ENCODE peak calls at places on chromosomes 5 and 9, in seven cellular contexts. One of them, this sample, is unnamed.

GRCh38 chr5:21931076-21931475 is 922.1 kb downstream of the CDH12 start:
- DNase-seq in esophagus squamous epithelium: no peak
- DNase-seq in A549: no peak
- DNase-seq in stomach: no peak
- DNase-seq in IMR-90: no peak
- DNase-seq in ovary: no peak
- DNase-seq in body of pancreas: no peak
- DNase-seq in this sample: no peak

GRCh38 chr5:123474238-123474637 is 37.7 kb upstream of the CSNK1G3 start:
- DNase-seq in ovary: no peak
- DNase-seq in A549: no peak
- DNase-seq in esophagus squamous epithelium: no peak
- DNase-seq in body of pancreas: no peak
- DNase-seq in IMR-90: no peak
- DNase-seq in stomach: no peak
- DNase-seq in this sample: no peak

GRCh38 chr5:136619556-136619955 is 254.2 kb upstream of the TRPC7 start:
- DNase-seq in stomach: no peak
- DNase-seq in esophagus squamous epithelium: no peak
- DNase-seq in body of pancreas: no peak
- DNase-seq in A549: no peak
- DNase-seq in ovary: no peak
- DNase-seq in IMR-90: no peak
- DNase-seq in this sample: no peak

GRCh38 chr5:124478139-124478737 is 268.2 kb downstream of the ZNF608 start:
- DNase-seq in ovary: no peak
- DNase-seq in A549: no peak
- DNase-seq in body of pancreas: no peak
- DNase-seq in stomach: no peak
- DNase-seq in esophagus squamous epithelium: no peak
- DNase-seq in IMR-90: no peak
- DNase-seq in this sample: no peak

GRCh38 chr9:125049212-125049611 is 94.1 kb downstream of the SCAI start:
- DNase-seq in stomach: no peak
- DNase-seq in esophagus squamous epithelium: no peak
- DNase-seq in ovary: no peak
- DNase-seq in A549: no peak
- DNase-seq in body of pancreas: no peak
- DNase-seq in IMR-90: peak
- DNase-seq in this sample: no peak

GRCh38 chr9:81661339-81661738 is 28.0 kb downstream of the TLE1 start:
- DNase-seq in ovary: no peak
- DNase-seq in body of pancreas: no peak
- DNase-seq in IMR-90: no peak
- DNase-seq in esophagus squamous epithelium: no peak
- DNase-seq in stomach: no peak
- DNase-seq in A549: no peak
- DNase-seq in this sample: no peak

GRCh38 chr9:73146113-73146815 is 5.4 kb upstream of the ANXA1 start:
- DNase-seq in esophagus squamous epithelium: no peak
- DNase-seq in stomach: no peak
- DNase-seq in ovary: no peak
- DNase-seq in IMR-90: no peak
- DNase-seq in A549: no peak
- DNase-seq in body of pancreas: no peak
- DNase-seq in this sample: no peak

GRCh38 chr5:14595189-14595588 is 13.6 kb downstream of the OTULINL start:
- DNase-seq in esophagus squamous epithelium: no peak
- DNase-seq in stomach: no peak
- DNase-seq in ovary: no peak
- DNase-seq in A549: no peak
- DNase-seq in body of pancreas: no peak
- DNase-seq in IMR-90: no peak
- DNase-seq in this sample: no peak

GRCh38 chr5:164597293-164597900 is 1092.0 kb downstream of the MAT2B start:
- DNase-seq in esophagus squamous epithelium: no peak
- DNase-seq in A549: no peak
- DNase-seq in ovary: no peak
- DNase-seq in IMR-90: no peak
- DNase-seq in stomach: no peak
- DNase-seq in body of pancreas: no peak
- DNase-seq in this sample: no peak

GRCh38 chr5:32283539-32284377 is 29.0 kb downstream of the MTMR12 start:
- DNase-seq in ovary: no peak
- DNase-seq in IMR-90: peak
- DNase-seq in A549: no peak
- DNase-seq in body of pancreas: no peak
- DNase-seq in stomach: no peak
- DNase-seq in esophagus squamous epithelium: no peak
- DNase-seq in this sample: no peak

GRCh38 chr9:116149844-116150243 is 3.7 kb upstream of the PAPPA start:
- DNase-seq in esophagus squamous epithelium: no peak
- DNase-seq in A549: no peak
- DNase-seq in ovary: peak
- DNase-seq in body of pancreas: peak
- DNase-seq in stomach: peak
- DNase-seq in IMR-90: no peak
- DNase-seq in this sample: no peak

GRCh38 chr9:98989036-98990000 is 45.6 kb downstream of the COL15A1 start:
- DNase-seq in A549: peak
- DNase-seq in ovary: peak
- DNase-seq in IMR-90: peak
- DNase-seq in body of pancreas: peak
- DNase-seq in stomach: no peak
- DNase-seq in esophagus squamous epithelium: no peak
- DNase-seq in this sample: no peak

GRCh38 chr5:72452515-72453259 is 54.5 kb downstream of the ZNF366 start:
- DNase-seq in IMR-90: peak
- DNase-seq in A549: peak
- DNase-seq in body of pancreas: peak
- DNase-seq in esophagus squamous epithelium: no peak
- DNase-seq in stomach: peak
- DNase-seq in ovary: peak
- DNase-seq in this sample: peak

GRCh38 chr5:158212915-158213314 is 354.0 kb upstream of the CLINT1 start:
- DNase-seq in ovary: no peak
- DNase-seq in A549: peak
- DNase-seq in IMR-90: peak
- DNase-seq in body of pancreas: no peak
- DNase-seq in esophagus squamous epithelium: no peak
- DNase-seq in stomach: no peak
- DNase-seq in this sample: no peak

GRCh38 chr5:140967226-140967893 is 1.1 kb downstream of the PCDHAC2 start:
- DNase-seq in body of pancreas: no peak
- DNase-seq in A549: no peak
- DNase-seq in ovary: no peak
- DNase-seq in stomach: no peak
- DNase-seq in IMR-90: no peak
- DNase-seq in esophagus squamous epithelium: no peak
- DNase-seq in this sample: no peak

GRCh38 chr5:139050432-139050831 is 147.7 kb downstream of the SIL1 start:
- DNase-seq in ovary: no peak
- DNase-seq in A549: no peak
- DNase-seq in body of pancreas: no peak
- DNase-seq in IMR-90: no peak
- DNase-seq in stomach: no peak
- DNase-seq in esophagus squamous epithelium: no peak
- DNase-seq in this sample: no peak

GRCh38 chr5:124866355-124867063 is 120.1 kb upstream of the ZNF608 start:
- DNase-seq in IMR-90: no peak
- DNase-seq in esophagus squamous epithelium: no peak
- DNase-seq in ovary: peak
- DNase-seq in A549: no peak
- DNase-seq in body of pancreas: no peak
- DNase-seq in stomach: no peak
- DNase-seq in this sample: no peak

GRCh38 chr9:1222511-1222910 is 172.4 kb downstream of the DMRT2 start:
- DNase-seq in body of pancreas: no peak
- DNase-seq in stomach: no peak
- DNase-seq in IMR-90: peak
- DNase-seq in ovary: no peak
- DNase-seq in A549: no peak
- DNase-seq in esophagus squamous epithelium: no peak
- DNase-seq in this sample: no peak

GRCh38 chr9:21800931-21801682 is 1.3 kb upstream of the MTAP start:
- DNase-seq in body of pancreas: no peak
- DNase-seq in A549: no peak
- DNase-seq in ovary: no peak
- DNase-seq in stomach: no peak
- DNase-seq in esophagus squamous epithelium: no peak
- DNase-seq in IMR-90: no peak
- DNase-seq in this sample: no peak

GRCh38 chr5:42620579-42621216 is 135.9 kb upstream of the CCDC152 start:
- DNase-seq in IMR-90: no peak
- DNase-seq in body of pancreas: no peak
- DNase-seq in esophagus squamous epithelium: no peak
- DNase-seq in A549: no peak
- DNase-seq in stomach: no peak
- DNase-seq in ovary: no peak
- DNase-seq in this sample: no peak

GRCh38 chr5:86756839-86757238 is 139.1 kb downstream of the COX7C start:
- DNase-seq in body of pancreas: no peak
- DNase-seq in ovary: no peak
- DNase-seq in IMR-90: no peak
- DNase-seq in stomach: no peak
- DNase-seq in esophagus squamous epithelium: no peak
- DNase-seq in A549: no peak
- DNase-seq in this sample: no peak

GRCh38 chr9:86263876-86264275 is 4.4 kb upstream of the C9orf153 start:
- DNase-seq in IMR-90: peak
- DNase-seq in A549: no peak
- DNase-seq in esophagus squamous epithelium: no peak
- DNase-seq in ovary: no peak
- DNase-seq in body of pancreas: no peak
- DNase-seq in stomach: no peak
- DNase-seq in this sample: no peak

GRCh38 chr5:137145726-137146125 is 353.4 kb downstream of the SPOCK1 start:
- DNase-seq in ovary: no peak
- DNase-seq in IMR-90: no peak
- DNase-seq in esophagus squamous epithelium: no peak
- DNase-seq in stomach: no peak
- DNase-seq in A549: no peak
- DNase-seq in body of pancreas: no peak
- DNase-seq in this sample: no peak

GRCh38 chr9:27572036-27572435 is 1.2 kb downstream of the C9orf72 start:
- DNase-seq in ovary: no peak
- DNase-seq in body of pancreas: peak
- DNase-seq in stomach: no peak
- DNase-seq in A549: no peak
- DNase-seq in esophagus squamous epithelium: no peak
- DNase-seq in IMR-90: no peak
- DNase-seq in this sample: peak

GRCh38 chr5:179967489-179967888 is 59.8 kb upstream of the TBC1D9B start:
- DNase-seq in A549: no peak
- DNase-seq in stomach: no peak
- DNase-seq in esophagus squamous epithelium: no peak
- DNase-seq in ovary: no peak
- DNase-seq in body of pancreas: no peak
- DNase-seq in IMR-90: peak
- DNase-seq in this sample: peak

GRCh38 chr5:95891499-95891898 is 69.0 kb upstream of the GLRX start:
- DNase-seq in body of pancreas: no peak
- DNase-seq in A549: no peak
- DNase-seq in ovary: no peak
- DNase-seq in IMR-90: no peak
- DNase-seq in stomach: no peak
- DNase-seq in esophagus squamous epithelium: no peak
- DNase-seq in this sample: no peak
- TF ChIP-seq POLR2A in body of pancreas: no peak
- TF ChIP-seq POLR2A in A549: no peak
- TF ChIP-seq POLR2A in ovary: no peak
- TF ChIP-seq POLR2A in IMR-90: no peak
- TF ChIP-seq POLR2A in stomach: no peak
- TF ChIP-seq POLR2A in esophagus squamous epithelium: no peak
- TF ChIP-seq POLR2A in this sample: no peak

GRCh38 chr5:1183424-1184162 is 17.8 kb upstream of the SLC6A19 start:
- DNase-seq in stomach: no peak
- DNase-seq in ovary: no peak
- DNase-seq in esophagus squamous epithelium: no peak
- DNase-seq in body of pancreas: no peak
- DNase-seq in A549: no peak
- DNase-seq in IMR-90: no peak
- DNase-seq in this sample: no peak
- H3K27ac ChIP-seq in stomach: no peak
- H3K27ac ChIP-seq in ovary: no peak
- H3K27ac ChIP-seq in esophagus squamous epithelium: no peak
- H3K27ac ChIP-seq in body of pancreas: peak
- H3K27ac ChIP-seq in A549: no peak
- H3K27ac ChIP-seq in IMR-90: no peak
- H3K27ac ChIP-seq in this sample: no peak

DNA sequence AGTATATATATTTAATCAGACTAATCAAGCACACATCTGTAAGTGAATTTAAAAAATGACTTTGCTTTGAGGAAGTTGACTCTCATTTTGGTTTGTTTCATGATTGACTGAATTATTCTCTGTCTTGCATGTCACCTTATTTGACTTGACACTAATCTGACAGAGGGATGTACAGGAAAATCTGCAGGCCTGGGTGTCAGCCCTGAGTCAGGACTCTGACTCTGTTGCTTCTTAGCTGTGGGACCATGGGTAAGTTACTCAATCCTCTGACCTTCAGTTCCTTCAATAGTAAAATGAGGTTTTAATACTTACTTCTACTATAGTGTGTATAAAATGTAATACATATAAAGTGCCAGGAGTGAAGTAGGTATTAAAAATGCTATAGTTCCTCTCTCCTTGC is 415.9 kb downstream of the ARHGEF28 start:
- DNase-seq in esophagus squamous epithelium: no peak
- DNase-seq in ovary: no peak
- DNase-seq in body of pancreas: no peak
- DNase-seq in IMR-90: no peak
- DNase-seq in stomach: no peak
- DNase-seq in A549: no peak
- DNase-seq in this sample: no peak
- H3K4me3 ChIP-seq in esophagus squamous epithelium: no peak
- H3K4me3 ChIP-seq in ovary: no peak
- H3K4me3 ChIP-seq in body of pancreas: no peak
- H3K4me3 ChIP-seq in IMR-90: no peak
- H3K4me3 ChIP-seq in stomach: no peak
- H3K4me3 ChIP-seq in A549: no peak
- H3K4me3 ChIP-seq in this sample: no peak

DNA sequence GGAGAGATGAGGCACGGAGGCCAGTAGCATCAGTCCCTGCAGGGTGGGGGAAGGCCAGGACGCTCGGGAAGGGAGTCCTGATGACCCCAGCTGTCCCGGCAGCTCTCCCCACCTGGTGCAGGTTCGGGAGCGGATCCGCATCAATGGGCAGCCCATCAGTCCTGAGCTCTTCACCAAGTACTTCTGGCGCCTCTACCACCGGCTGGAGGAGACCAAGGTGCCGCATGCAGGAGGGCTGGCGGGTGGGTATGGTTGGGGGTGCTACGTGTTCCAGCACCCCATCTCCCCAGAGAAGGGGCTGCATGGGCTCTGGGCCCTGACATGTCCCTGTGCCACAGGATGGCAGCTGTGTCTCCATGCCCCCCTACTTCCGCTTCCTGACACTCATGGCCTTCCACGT is 4.2 kb downstream of the FPGS start:
- DNase-seq in esophagus squamous epithelium: no peak
- DNase-seq in A549: no peak
- DNase-seq in stomach: no peak
- DNase-seq in body of pancreas: no peak
- DNase-seq in ovary: no peak
- DNase-seq in IMR-90: no peak
- DNase-seq in this sample: no peak
- TF ChIP-seq POLR2A in esophagus squamous epithelium: no peak
- TF ChIP-seq POLR2A in A549: no peak
- TF ChIP-seq POLR2A in stomach: no peak
- TF ChIP-seq POLR2A in body of pancreas: no peak
- TF ChIP-seq POLR2A in ovary: no peak
- TF ChIP-seq POLR2A in IMR-90: no peak
- TF ChIP-seq POLR2A in this sample: no peak

This sample was measured in prostate gland.